ENCODE peak calls at places on chromosomes 6 and 20, in nine cellular contexts. U, P, B, W, T, H, N, R and F are unnamed samples.

GRCh38 chr20:58048096-58048702 is 180.3 kb downstream of the ANKRD60 start:
- DNase-seq in U (no peak), P (peak; percentile 14), B (peak; percentile 19), W (no peak), T (no peak), H (no peak), N (peak; percentile 52), R (peak; percentile 81), F (peak; percentile 57)

GRCh38 chr6:13776602-13777001 is 37.8 kb downstream of the MCUR1 start:
- DNase-seq in U (no peak), P (no peak), B (no peak), W (no peak), T (no peak), H (no peak), N (no peak), R (no peak), F (no peak)

GRCh38 chr20:46430921-46431712 is 24.7 kb upstream of the ELMO2 start:
- DNase-seq in U (no peak), P (no peak), B (no peak), W (no peak), T (no peak), H (no peak), N (no peak), R (no peak), F (no peak)

GRCh38 chr6:75449625-75450206 is 43.9 kb downstream of the FILIP1 start:
- DNase-seq in U (no peak), P (no peak), B (no peak), W (no peak), T (no peak), H (no peak), N (no peak), R (peak; percentile 69), F (no peak)

GRCh38 chr6:56604186-56604585 is 38.5 kb downstream of the DST start:
- DNase-seq in U (no peak), P (no peak), B (no peak), W (no peak), T (no peak), H (no peak), N (no peak), R (peak; percentile 61), F (no peak)

GRCh38 chr20:49281059-49281912 is 3.4 kb upstream of the ZNFX1 start:
- DNase-seq in U (no peak), P (no peak), B (no peak), W (no peak), T (no peak), H (no peak), N (peak; percentile 71), R (peak; percentile 31), F (no peak)

GRCh38 chr20:730005-730404 is 38.3 kb downstream of the SLC52A3 start:
- DNase-seq in U (no peak), P (no peak), B (no peak), W (no peak), T (no peak), H (no peak), N (no peak), R (no peak), F (no peak)

GRCh38 chr6:113137411-113137810 is 719.7 kb upstream of the MARCKS start:
- DNase-seq in U (no peak), P (peak; percentile 40), B (no peak), W (no peak), T (no peak), H (peak; percentile 27), N (no peak), R (no peak), F (no peak)

GRCh38 chr6:89840538-89840937 is 10.9 kb downstream of the CASP8AP2 start:
- DNase-seq in U (no peak), P (no peak), B (peak; percentile 43), W (no peak), T (no peak), H (no peak), N (no peak), R (no peak), F (no peak)